ENCODE peak calls at places on chromosomes 3 and 15, in seven cellular contexts. M is glutamatergic neuron; P is stimulated activated CD8-positive, alpha-beta memory T cell treated with anti-CD3 and anti-CD28 coated beads, Interleukin-7, amount 100 ng/mL, for 24 hours; O is heart left ventricle; Q is Caki2; Z is anterior cingulate cortex; K is GM23338. H is an unnamed sample.

GRCh38 chr15:80739919-80740318 is 39.3 kb upstream of the CEMIP start:
- DNase-seq in M (no peak), P (no peak), O (no peak), Q (no peak), Z (no peak), K (no peak), H (no peak)

GRCh38 chr3:133937756-133938601 is 42.3 kb upstream of the RAB6B start:
- DNase-seq in M (no peak), P (no peak), O (peak), Q (no peak), Z (no peak), K (no peak), H (no peak)

GRCh38 chr15:92383528-92384326 is 10.0 kb upstream of the ST8SIA2 start:
- DNase-seq in M (peak), P (no peak), O (no peak), Q (no peak), Z (no peak), K (peak), H (no peak)

GRCh38 chr3:71525376-71525775 is 58.2 kb downstream of the FOXP1 start:
- DNase-seq in M (no peak), P (no peak), O (no peak), Q (no peak), Z (no peak), K (no peak), H (no peak)

GRCh38 chr15:26235148-26235769 is 372.1 kb upstream of the ATP10A start:
- DNase-seq in M (peak), P (no peak), O (no peak), Q (no peak), Z (no peak), K (peak), H (no peak)

GRCh38 chr3:195042741-195043611 is 228.0 kb downstream of the XXYLT1 start:
- DNase-seq in M (no peak), P (no peak), O (no peak), Q (no peak), Z (no peak), K (peak), H (no peak)

GRCh38 chr15:23064156-23064555 is 24.8 kb upstream of the TUBGCP5 start:
- DNase-seq in M (no peak), P (no peak), O (no peak), Q (no peak), Z (no peak), K (no peak), H (no peak)

GRCh38 chr3:98839846-98840245 is 61.6 kb downstream of the DCBLD2 start:
- DNase-seq in M (no peak), P (no peak), O (no peak), Q (no peak), Z (no peak), K (no peak), H (no peak)

GRCh38 chr15:100667405-100668320 is 65.3 kb downstream of the ASB7 start:
- DNase-seq in M (no peak), P (no peak), O (peak), Q (no peak), Z (no peak), K (no peak), H (peak)

GRCh38 chr3:129261850-129262249 is 12.4 kb downstream of the COPG1 start:
- DNase-seq in M (no peak), P (no peak), O (no peak), Q (no peak), Z (no peak), K (no peak), H (no peak)

GRCh38 chr3:129555176-129555575 is 12.2 kb downstream of the H1-8 start:
- DNase-seq in M (no peak), P (no peak), O (no peak), Q (no peak), Z (no peak), K (no peak), H (no peak)

GRCh38 chr3:182148360-182148759 is 436.6 kb downstream of the SOX2 start:
- DNase-seq in M (no peak), P (no peak), O (no peak), Q (peak), Z (no peak), K (no peak), H (no peak)

GRCh38 chr3:189309400-189309975 is 137.7 kb downstream of the TPRG1 start:
- DNase-seq in M (no peak), P (no peak), O (no peak), Q (no peak), Z (no peak), K (no peak), H (no peak)

GRCh38 chr3:31361391-31362273 is 171.1 kb upstream of the STT3B start:
- DNase-seq in M (no peak), P (no peak), O (no peak), Q (peak), Z (no peak), K (peak), H (no peak)

GRCh38 chr3:38992117-38992779 is 59.5 kb downstream of the SCN11A start:
- DNase-seq in M (no peak), P (no peak), O (no peak), Q (peak), Z (no peak), K (no peak), H (no peak)

GRCh38 chr15:77014137-77015081 is 19.5 kb downstream of the PSTPIP1 start:
- DNase-seq in M (no peak), P (no peak), O (no peak), Q (no peak), Z (no peak), K (no peak), H (no peak)

GRCh38 chr3:125125822-125126245 is 70.0 kb upstream of the HEG1 start:
- DNase-seq in M (no peak), P (no peak), O (no peak), Q (no peak), Z (no peak), K (no peak), H (no peak)

GRCh38 chr15:64877435-64877834 is 34.3 kb upstream of the ANKDD1A start:
- DNase-seq in M (no peak), P (no peak), O (peak), Q (no peak), Z (peak), K (no peak), H (peak)

GRCh38 chr15:82850731-82851130 is 41.3 kb downstream of the WHAMM start:
- DNase-seq in M (peak), P (no peak), O (no peak), Q (no peak), Z (no peak), K (no peak), H (no peak)

GRCh38 chr3:67241084-67241483 is 243.0 kb downstream of the KBTBD8 start:
- DNase-seq in M (no peak), P (no peak), O (no peak), Q (no peak), Z (no peak), K (peak), H (no peak)

GRCh38 chr3:13581485-13582365 is 32.8 kb downstream of the FBLN2 start:
- DNase-seq in M (no peak), P (no peak), O (no peak), Q (no peak), Z (no peak), K (no peak), H (peak)

GRCh38 chr3:55409802-55410201 is 77.3 kb downstream of the WNT5A start:
- DNase-seq in M (no peak), P (no peak), O (no peak), Q (no peak), Z (no peak), K (no peak), H (no peak)

GRCh38 chr3:36399933-36400332 is 19.6 kb downstream of the STAC start:
- DNase-seq in M (no peak), P (no peak), O (no peak), Q (no peak), Z (no peak), K (no peak), H (no peak)

GRCh38 chr3:160860346-160860745 is 104.3 kb downstream of the PPM1L start:
- DNase-seq in M (no peak), P (no peak), O (no peak), Q (no peak), Z (no peak), K (no peak), H (no peak)

GRCh38 chr15:52427804-52428203 is 100.9 kb downstream of the MYO5A start:
- DNase-seq in M (no peak), P (no peak), O (no peak), Q (peak), Z (no peak), K (no peak), H (peak)

GRCh38 chr3:71101581-71101980 is 481.9 kb downstream of the FOXP1 start:
- DNase-seq in M (no peak), P (no peak), O (no peak), Q (no peak), Z (no peak), K (no peak), H (no peak)

GRCh38 chr3:33980252-33980651 is 181.8 kb downstream of the PDCD6IP start:
- DNase-seq in M (no peak), P (no peak), O (no peak), Q (peak), Z (no peak), K (peak), H (no peak)

GRCh38 chr3:27253831-27254230 is 115.4 kb downstream of the NEK10 start:
- DNase-seq in M (peak), P (no peak), O (peak), Q (peak), Z (no peak), K (peak), H (no peak)

GRCh38 chr3:32733631-32734229 is 48.7 kb downstream of the CNOT10 start:
- DNase-seq in M (no peak), P (no peak), O (no peak), Q (peak), Z (no peak), K (peak), H (no peak)

GRCh38 chr3:172448661-172449467 is 608 bp upstream of the GHSR start:
- DNase-seq in M (peak), P (no peak), O (no peak), Q (no peak), Z (no peak), K (peak), H (no peak)

GRCh38 chr3:122356402-122356801 is 26.6 kb downstream of the MIX23 start:
- DNase-seq in M (peak), P (no peak), O (no peak), Q (peak), Z (no peak), K (peak), H (no peak)

GRCh38 chr15:43974852-43975251 is 148.1 kb downstream of the WDR76 start:
- DNase-seq in M (no peak), P (no peak), O (no peak), Q (peak), Z (no peak), K (no peak), H (no peak)

H was measured in left ventricle myocardium inferior.